ENCODE peak calls at places on chromosome X, in seven cellular contexts. V, W, P, S, M, H and D are unnamed samples.
A peak's percentile ranks its signal among the peaks of the same experiment; 100 is the strongest.

GRCh38 chrX:67607436-67607835 is 63.6 kb downstream of the AR start:
- DNase-seq in V (no peak), W (no peak), P (no peak), S (no peak), M (peak; percentile 49), H (no peak), D (no peak)

GRCh38 chrX:109856974-109857373 is 123.9 kb upstream of the ACSL4 start:
- DNase-seq in V (no peak), W (no peak), P (no peak), S (no peak), M (peak; percentile 63), H (peak; percentile 39), D (no peak)

GRCh38 chrX:40864972-40865371 is 129.6 kb upstream of the MED14 start:
- DNase-seq in V (no peak), W (peak; percentile 62), P (no peak), S (no peak), M (no peak), H (no peak), D (no peak)

GRCh38 chrX:149513713-149514427 is 8.8 kb upstream of the IDS start:
- DNase-seq in V (no peak), W (no peak), P (no peak), S (peak; percentile 40), M (no peak), H (no peak), D (no peak)

GRCh38 chrX:96538104-96538725 is 146.4 kb upstream of the DIAPH2 start:
- DNase-seq in V (no peak), W (no peak), P (no peak), S (no peak), M (no peak), H (no peak), D (no peak)

GRCh38 chrX:70907900-70908299 is 611 bp downstream of the TEX11 start:
- DNase-seq in V (no peak), W (no peak), P (no peak), S (no peak), M (no peak), H (no peak), D (no peak)

GRCh38 chrX:129996120-129996519 is 13.7 kb downstream of the BCORL1 start:
- DNase-seq in V (no peak), W (peak; percentile 10), P (no peak), S (no peak), M (peak; percentile 25), H (no peak), D (no peak)

GRCh38 chrX:44675364-44676024 is 132.8 kb upstream of the FUNDC1 start:
- DNase-seq in V (peak; percentile 69), W (peak; percentile 45), P (peak; percentile 47), S (no peak), M (no peak), H (no peak), D (no peak)

GRCh38 chrX:129540068-129540653 is at the start of gene OCRL:
- DNase-seq in V (peak; percentile 34), W (peak; percentile 45), P (peak; percentile 71), S (peak; percentile 15), M (peak; percentile 27), H (peak; percentile 53), D (peak; percentile 46)

GRCh38 chrX:55260806-55261205 is 3.9 kb downstream of the PAGE3 start:
- DNase-seq in V (no peak), W (no peak), P (no peak), S (no peak), M (no peak), H (no peak), D (no peak)

GRCh38 chrX:41384041-41384705 is 50.2 kb downstream of the DDX3X start:
- DNase-seq in V (peak; percentile 63), W (peak; percentile 78), P (peak; percentile 82), S (no peak), M (peak; percentile 83), H (no peak), D (peak; percentile 62)

GRCh38 chrX:133670394-133670793 is 255.1 kb upstream of the GPC4 start:
- DNase-seq in V (peak; percentile 3), W (peak; percentile 28), P (no peak), S (no peak), M (no peak), H (peak; percentile 54), D (no peak)

GRCh38 chrX:1391707-1392375 is at the start of gene SLC25A6:
- DNase-seq in V (peak; percentile 97), W (peak; percentile 96), P (peak; percentile 99), S (peak; percentile 100), M (no peak), H (peak; percentile 94), D (peak; percentile 84)

GRCh38 chrX:150201841-150202240 is 161.3 kb upstream of the MAMLD1 start:
- DNase-seq in V (no peak), W (no peak), P (no peak), S (no peak), M (no peak), H (no peak), D (no peak)

GRCh38 chrX:46547857-46548256 is 2.6 kb upstream of the ZNF674 start:
- DNase-seq in V (no peak), W (peak; percentile 77), P (no peak), S (no peak), M (no peak), H (no peak), D (no peak)

GRCh38 chrX:68354869-68355628 is 78.2 kb downstream of the OPHN1 start:
- DNase-seq in V (no peak), W (no peak), P (no peak), S (no peak), M (no peak), H (no peak), D (no peak)

GRCh38 chrX:155755706-155756337 is 125.3 kb upstream of the VAMP7 start:
- DNase-seq in V (no peak), W (no peak), P (no peak), S (no peak), M (no peak), H (peak; percentile 31), D (no peak)

GRCh38 chrX:86946569-86946968 is 571.0 kb upstream of the KLHL4 start:
- DNase-seq in V (no peak), W (peak; percentile 7), P (no peak), S (no peak), M (peak; percentile 0), H (peak; percentile 57), D (no peak)

GRCh38 chrX:7941390-7942042 is 14.3 kb upstream of the PNPLA4 start:
- DNase-seq in V (peak; percentile 2), W (peak; percentile 14), P (no peak), S (no peak), M (no peak), H (no peak), D (no peak)

GRCh38 chrX:37812110-37812509 is 32.3 kb downstream of the CYBB start:
- DNase-seq in V (no peak), W (no peak), P (no peak), S (no peak), M (peak; percentile 74), H (no peak), D (no peak)

GRCh38 chrX:136850441-136851175 is 29.9 kb downstream of the RBMX start:
- DNase-seq in V (no peak), W (no peak), P (no peak), S (no peak), M (peak; percentile 79), H (no peak), D (no peak)

GRCh38 chrX:6849711-6850415 is 297.6 kb upstream of the STS start:
- DNase-seq in V (no peak), W (peak; percentile 21), P (no peak), S (no peak), M (peak; percentile 24), H (no peak), D (no peak)

GRCh38 chrX:116009871-116010710 is 160.5 kb upstream of the AGTR2 start:
- DNase-seq in V (no peak), W (no peak), P (no peak), S (no peak), M (peak; percentile 87), H (peak; percentile 91), D (no peak)

GRCh38 chrX:29661290-29661689 is 554.1 kb upstream of the MAGEB2 start:
- DNase-seq in V (peak; percentile 29), W (peak; percentile 59), P (no peak), S (no peak), M (peak; percentile 7), H (no peak), D (no peak)

GRCh38 chrX:23779025-23779424 is 3.9 kb upstream of the SAT1 start:
- DNase-seq in V (peak; percentile 70), W (peak; percentile 56), P (no peak), S (no peak), M (no peak), H (no peak), D (no peak)

GRCh38 chrX:67725471-67725870 is 181.7 kb downstream of the AR start:
- DNase-seq in V (no peak), W (no peak), P (no peak), S (no peak), M (no peak), H (no peak), D (no peak)

GRCh38 chrX:12788645-12789044 is 2.6 kb upstream of the PRPS2 start:
- DNase-seq in V (no peak), W (no peak), P (no peak), S (no peak), M (no peak), H (no peak), D (no peak)

GRCh38 chrX:7252013-7252610 is 104.2 kb upstream of the PUDP start:
- DNase-seq in V (no peak), W (no peak), P (no peak), S (no peak), M (no peak), H (peak; percentile 24), D (no peak)

GRCh38 chrX:40155617-40156471 is 58.1 kb upstream of the BCOR start:
- DNase-seq in V (no peak), W (no peak), P (no peak), S (no peak), M (peak; percentile 21), H (no peak), D (no peak)